ENCODE peak calls at places on chromosomes 2 and 18, in seven cellular contexts. S, E, Z, J, C, Q and I are unnamed samples.

GRCh38 chr2:9657731-9658130 is 26.9 kb upstream of the YWHAQ start:
- DNase-seq in S (no peak), E (no peak), Z (no peak), J (no peak), C (no peak), Q (no peak), I (no peak)

GRCh38 chr2:241035142-241035817 is 36.9 kb downstream of the SNED1 start:
- DNase-seq in S (no peak), E (peak; percentile 76), Z (no peak), J (no peak), C (no peak), Q (peak; percentile 57), I (no peak)

GRCh38 chr2:168552450-168552856 is 96.4 kb downstream of the CERS6 start:
- DNase-seq in S (no peak), E (peak; percentile 97), Z (no peak), J (no peak), C (no peak), Q (no peak), I (no peak)

GRCh38 chr2:85058619-85058941 is 74.6 kb upstream of the TCF7L1 start:
- DNase-seq in S (no peak), E (no peak), Z (no peak), J (no peak), C (no peak), Q (no peak), I (no peak)

GRCh38 chr2:113175736-113176695 is 2.2 kb downstream of the PSD4 start:
- DNase-seq in S (no peak), E (no peak), Z (no peak), J (no peak), C (no peak), Q (no peak), I (no peak)

GRCh38 chr2:197265931-197266330 is 44.6 kb downstream of the ANKRD44 start:
- DNase-seq in S (no peak), E (no peak), Z (no peak), J (no peak), C (no peak), Q (no peak), I (no peak)

GRCh38 chr2:151979694-151980093 is 119.2 kb downstream of the CACNB4 start:
- DNase-seq in S (no peak), E (no peak), Z (no peak), J (no peak), C (no peak), Q (no peak), I (no peak)

GRCh38 chr2:39664898-39665591 is 672 bp upstream of the TMEM178A start:
- DNase-seq in S (no peak), E (peak; percentile 67), Z (no peak), J (no peak), C (peak; percentile 45), Q (no peak), I (peak; percentile 31)

GRCh38 chr2:203732072-203732952 is 25.9 kb downstream of the CD28 start:
- DNase-seq in S (no peak), E (no peak), Z (no peak), J (no peak), C (no peak), Q (no peak), I (no peak)

GRCh38 chr18:2547477-2548087 is 23.7 kb downstream of the METTL4 start:
- DNase-seq in S (no peak), E (peak; percentile 54), Z (peak; percentile 36), J (peak; percentile 78), C (no peak), Q (peak; percentile 50), I (no peak)

GRCh38 chr18:12394428-12394827 is 13.3 kb upstream of the PRELID3A start:
- DNase-seq in S (no peak), E (peak; percentile 67), Z (no peak), J (no peak), C (peak; percentile 22), Q (no peak), I (no peak)

GRCh38 chr2:47401789-47402554 is 984 bp upstream of the MSH2 start:
- DNase-seq in S (no peak), E (peak; percentile 35), Z (no peak), J (no peak), C (no peak), Q (no peak), I (no peak)